ENCODE peak calls at places on chromosomes 12 and 14, in five cellular contexts. T is HepG2, V is neuronal stem cell, I is left ventricle myocardium inferior, A is psoas muscle. Z is an unnamed sample. For H3K27me3 and H3K4me1, the result is how much of the 10 kb centered on the place peaks cover.

GRCh38 chr12:107477946-107478610 is 207.5 kb upstream of the PWP1 start:
- DNase-seq in T (no peak), V (no peak), I (no peak), A (no peak), Z (no peak)

GRCh38 chr12:17976202-17976601 is 113.8 kb downstream of the RERGL start:
- DNase-seq in T (no peak), V (peak), I (no peak), A (no peak), Z (peak)

GRCh38 chr12:113092478-113093408 is 36.2 kb downstream of the DTX1 start:
- DNase-seq in T (no peak), V (peak), I (peak), A (peak), Z (peak)

GRCh38 chr12:15253990-15254389 is 32.8 kb upstream of the RERG start:
- DNase-seq in T (no peak), V (peak), I (no peak), A (no peak), Z (no peak)

GRCh38 chr12:92928431-92928961 is 599 bp downstream of the EEA1 start:
- DNase-seq in T (no peak), V (no peak), I (peak), A (no peak), Z (no peak)

GRCh38 chr12:122368361-122369073 is 54.0 kb downstream of the CLIP1 start:
- DNase-seq in T (no peak), V (no peak), I (no peak), A (no peak), Z (no peak)

GRCh38 chr12:52585951-52586350 is 12.3 kb upstream of the KRT74 start:
- DNase-seq in T (no peak), V (no peak), I (no peak), A (no peak), Z (no peak)

GRCh38 chr12:13101854-13102375 is 1.6 kb downstream of the GSG1 start:
- DNase-seq in T (peak), V (no peak), I (no peak), A (no peak), Z (no peak)

GRCh38 chr12:58299371-58299770 is 358.0 kb downstream of the ATP23 start:
- DNase-seq in T (no peak), V (no peak), I (no peak), A (no peak), Z (no peak)

GRCh38 chr12:124921200-124922008 is 7.0 kb upstream of the UBC start:
- DNase-seq in T (peak), V (no peak), I (peak), A (peak), Z (peak)

GRCh38 chr12:31570880-31571279 is 20.1 kb downstream of the DENND5B start:
- DNase-seq in T (peak), V (no peak), I (no peak), A (no peak), Z (no peak)

GRCh38 chr12:661720-662486 is 1.3 kb downstream of the NINJ2 start:
- DNase-seq in T (no peak), V (no peak), I (peak), A (peak), Z (no peak)

GRCh38 chr12:2286461-2287131 is 233.8 kb downstream of the CACNA1C start:
- DNase-seq in T (no peak), V (no peak), I (no peak), A (no peak), Z (no peak)

GRCh38 chr14:74973003-74973614 is 17.7 kb upstream of the PGF start:
- DNase-seq in T (no peak), V (no peak), I (peak), A (peak), Z (no peak)

GRCh38 chr14:103517172-103517566 is 5.5 kb downstream of the CKB start:
- DNase-seq in T (no peak), V (no peak), I (no peak), A (no peak), Z (no peak)

GRCh38 chr12:131159660-131160059 is 206.0 kb downstream of the ADGRD1 start:
- DNase-seq in T (peak), V (no peak), I (no peak), A (no peak), Z (no peak)

GRCh38 chr12:44078273-44078672 is 242.4 kb downstream of the TMEM117 start:
- DNase-seq in T (no peak), V (no peak), I (no peak), A (no peak), Z (no peak)

GRCh38 chr14:28626780-28627179 is 139.8 kb upstream of the FOXG1 start:
- DNase-seq in T (no peak), V (no peak), I (no peak), A (no peak), Z (no peak)

GRCh38 chr12:54060975-54061778 is 7.5 kb downstream of the HOXC4 start:
- DNase-seq in T (no peak), V (no peak), I (no peak), A (no peak), Z (no peak)

GRCh38 chr12:54056110-54056509 is 2.5 kb downstream of the HOXC4 start:
- DNase-seq in T (no peak), V (no peak), I (no peak), A (no peak), Z (no peak)

GRCh38 chr12:54060174-54060974 is 6.7 kb downstream of the HOXC4 start:
- DNase-seq in T (no peak), V (no peak), I (no peak), A (no peak), Z (no peak)

GRCh38 chr12:54058189-54058917 is 4.7 kb downstream of the HOXC4 start:
- DNase-seq in T (no peak), V (no peak), I (no peak), A (no peak), Z (no peak)

DNA sequence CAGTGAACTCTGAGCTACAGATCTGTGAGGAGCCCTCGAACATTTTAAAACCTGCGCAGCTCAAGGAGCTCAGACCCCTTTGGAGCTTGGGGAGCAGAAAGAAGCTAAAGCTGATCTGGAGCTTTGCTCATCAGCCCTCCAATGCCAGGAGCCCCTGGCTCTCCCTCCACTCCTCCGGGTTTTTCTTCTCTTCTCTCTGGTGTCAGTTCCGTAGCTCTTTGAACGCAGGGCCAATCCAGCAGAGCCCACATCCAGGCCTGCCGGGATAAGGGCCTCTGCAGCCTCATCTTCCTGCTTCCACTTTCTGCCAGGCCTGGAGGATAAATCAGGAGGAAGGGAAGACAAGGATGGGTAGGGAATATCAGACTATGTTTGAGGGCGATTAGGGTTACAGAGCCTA is 6.0 kb downstream of the HOXC4 start:
- DNase-seq in T (no peak), V (no peak), I (no peak), A (no peak), Z (no peak)
- H3K27me3 ChIP-seq in T (under half), V (under half), I (half or more), A (under half), Z (half or more)

GRCh38 chr14:22545842-22546721 is 42.9 kb downstream of the DAD1 start:
- DNase-seq in T (no peak), V (no peak), I (no peak), A (no peak), Z (no peak)

GRCh38 chr14:22546722-22547071 is 42.3 kb downstream of the DAD1 start:
- DNase-seq in T (no peak), V (no peak), I (no peak), A (no peak), Z (no peak)

GRCh38 chr14:22547309-22547947 is 41.6 kb downstream of the DAD1 start:
- DNase-seq in T (no peak), V (no peak), I (peak), A (no peak), Z (no peak)

GRCh38 chr14:22544406-22544805 is 44.6 kb downstream of the DAD1 start:
- DNase-seq in T (no peak), V (no peak), I (no peak), A (no peak), Z (no peak)

GRCh38 chr14:22544881-22545420 is 44.1 kb downstream of the DAD1 start:
- DNase-seq in T (no peak), V (no peak), I (no peak), A (no peak), Z (no peak)
- H3K4me3 ChIP-seq in T (no peak), V (no peak), I (no peak), A (no peak), Z (no peak)

GRCh38 chr14:105475269-105475915 is 771 bp downstream of the CRIP2 start:
- DNase-seq in T (no peak), V (no peak), I (no peak), A (peak), Z (no peak)
- H3K4me1 ChIP-seq in T (under half), V (half or more), I (half or more), A (under half), Z (under half)

DNA sequence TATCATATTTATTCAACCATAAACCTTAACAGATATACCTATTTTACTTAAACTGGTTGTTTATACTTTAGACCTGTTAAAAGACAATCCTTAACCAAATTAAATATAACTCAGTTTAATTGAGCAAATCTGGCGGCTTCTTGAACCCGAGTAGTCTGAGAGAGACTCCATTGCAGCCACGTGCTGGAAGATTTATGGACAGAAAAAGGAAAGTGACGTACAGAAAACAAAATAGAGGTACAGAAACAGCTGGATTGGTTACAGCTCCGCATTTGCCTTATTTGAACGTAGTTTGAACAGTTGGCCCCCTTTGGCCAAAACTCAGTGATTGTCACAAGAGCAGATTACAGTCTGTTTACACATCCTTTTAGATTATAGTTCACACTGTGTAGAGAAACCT is 155.8 kb downstream of the RAD51B start:
- DNase-seq in T (no peak), V (no peak), I (no peak), A (no peak), Z (no peak)
- H3K27me3 ChIP-seq in T (under half), V (under half), I (under half), A (under half), Z (under half)

DNA sequence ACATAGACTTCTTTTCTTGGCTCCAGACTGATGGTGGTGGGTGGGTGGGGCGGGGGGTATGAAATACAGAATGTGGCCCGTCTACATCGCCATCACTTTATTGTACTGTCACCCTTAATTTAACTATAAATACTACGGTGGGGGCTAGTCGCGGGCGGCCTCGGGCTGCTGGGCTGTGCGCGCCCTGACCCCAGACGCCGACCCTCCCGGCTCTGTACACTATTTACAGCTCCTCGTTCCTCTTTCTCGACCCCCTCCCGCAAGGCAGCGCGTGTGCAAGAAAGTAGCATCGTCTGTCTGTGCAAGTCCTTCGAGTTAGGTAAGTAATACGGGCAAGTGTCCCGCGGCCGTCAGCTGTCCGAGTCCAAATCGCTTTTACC is 1.8 kb downstream of the GSC start:
- DNase-seq in T (no peak), V (no peak), I (no peak), A (no peak), Z (no peak)
- H3K4me3 ChIP-seq in T (no peak), V (peak), I (peak), A (peak), Z (no peak)

Z was measured in HAP-1.